ENCODE peak calls at places on chromosomes 16 and 17, in nine cellular contexts. U is T1000, C is mucosa of gallbladder, D is putamen, O is sigmoid colon, E is amniotic stem cell, I is body of pancreas, M is thoracic aorta, T is memory B cell. V is an unnamed sample.

GRCh38 chr17:64103751-64104364 is 26.1 kb downstream of the ERN1 start:
- DNase-seq in E (no peak), O (no peak), I (no peak), C (no peak), M (no peak), T (no peak), D (no peak), U (peak; percentile 25), V (no peak)

GRCh38 chr16:56576585-56577299 is 11.9 kb downstream of the MT4 start:
- DNase-seq in M (peak; percentile 6), D (peak; percentile 36), O (peak; percentile 86), U (no peak), I (peak; percentile 89), C (peak; percentile 71), E (peak; percentile 9), T (peak; percentile 76), V (no peak)

GRCh38 chr16:2022723-2023097 is 3.1 kb downstream of the NPW start:
- DNase-seq in M (no peak), T (no peak), D (no peak), O (no peak), E (no peak), I (no peak), C (no peak), U (peak; percentile 81), V (no peak)

GRCh38 chr17:1762906-1763829 is 1.3 kb downstream of the SERPINF1 start:
- DNase-seq in M (no peak), I (no peak), D (no peak), E (peak; percentile 26), O (peak; percentile 87), C (no peak), T (no peak), U (no peak), V (no peak)

GRCh38 chr17:35523296-35523695 is 14.2 kb downstream of the SLFN12L start:
- DNase-seq in M (no peak), I (no peak), T (no peak), O (no peak), E (no peak), D (no peak), C (no peak), U (no peak), V (no peak)

GRCh38 chr16:20853076-20853597 is 46.8 kb downstream of the REXO5 start:
- DNase-seq in M (no peak), D (no peak), T (no peak), U (no peak), C (no peak), E (no peak), I (no peak), O (no peak), V (no peak)

GRCh38 chr17:7673239-7673638 is 14.1 kb downstream of the TP53 start:
- DNase-seq in U (no peak), T (no peak), C (no peak), O (no peak), E (no peak), M (no peak), D (no peak), I (peak; percentile 53), V (no peak)

GRCh38 chr16:4213721-4214120 is 28.2 kb downstream of the SRL start:
- DNase-seq in I (no peak), D (no peak), U (no peak), T (no peak), C (peak; percentile 73), M (no peak), E (no peak), O (no peak), V (no peak)

GRCh38 chr16:55871411-55872038 is 3.6 kb downstream of the CES5A start:
- DNase-seq in D (no peak), U (no peak), C (peak; percentile 65), O (no peak), M (no peak), E (no peak), T (no peak), I (no peak), V (no peak)

GRCh38 chr16:31094088-31094423 is 541 bp downstream of the VKORC1 start:
- DNase-seq in U (no peak), M (no peak), I (peak; percentile 49), O (no peak), D (no peak), T (no peak), E (no peak), C (no peak), V (no peak)

GRCh38 chr17:59111539-59111938 is 4.9 kb upstream of the TRIM37 start:
- DNase-seq in M (no peak), O (no peak), U (no peak), I (no peak), D (no peak), T (no peak), E (no peak), C (no peak), V (no peak)

GRCh38 chr16:3094289-3095027 is 4.6 kb downstream of the ZSCAN10 start:
- DNase-seq in C (peak; percentile 37), I (peak; percentile 63), M (no peak), T (peak; percentile 47), E (no peak), O (no peak), D (no peak), U (no peak), V (no peak)

GRCh38 chr17:27226611-27227234 is 67.2 kb upstream of the WSB1 start:
- DNase-seq in I (no peak), U (no peak), O (no peak), M (no peak), C (no peak), T (no peak), D (no peak), E (no peak), V (no peak)

GRCh38 chr17:77888242-77889134 is 70.0 kb upstream of the TNRC6C start:
- DNase-seq in C (no peak), E (no peak), O (peak; percentile 61), D (no peak), M (no peak), T (no peak), U (no peak), I (no peak), V (no peak)

GRCh38 chr16:86886651-86887050 is 308.3 kb downstream of the FOXL1 start:
- DNase-seq in E (no peak), I (no peak), M (no peak), U (no peak), T (no peak), D (no peak), C (no peak), O (no peak), V (no peak)

GRCh38 chr16:85211247-85211910 is 99.1 kb upstream of the CIBAR2 start:
- DNase-seq in T (no peak), M (no peak), C (no peak), O (no peak), U (no peak), I (no peak), E (no peak), D (no peak), V (no peak)

GRCh38 chr16:4733747-4734062 is 366 bp downstream of the ANKS3 start:
- DNase-seq in E (no peak), U (no peak), D (no peak), C (no peak), O (peak; percentile 74), T (no peak), I (no peak), M (no peak), V (no peak)

GRCh38 chr16:68739964-68740627 is 3.0 kb downstream of the CDH1 start:
- DNase-seq in C (peak; percentile 54), U (no peak), O (no peak), D (no peak), T (no peak), I (no peak), M (no peak), E (no peak), V (no peak)

GRCh38 chr16:27237229-27238015 is 31.1 kb downstream of the NSMCE1 start:
- DNase-seq in D (no peak), I (no peak), E (no peak), U (no peak), T (peak; percentile 23), C (peak; percentile 41), M (no peak), O (peak; percentile 62), V (no peak)

GRCh38 chr16:28876016-28876659 is 2.1 kb upstream of the ATP2A1 start:
- DNase-seq in E (no peak), C (no peak), O (no peak), D (no peak), M (no peak), U (no peak), I (no peak), T (no peak), V (no peak)